ENCODE peak calls at places on chromosome 12, in seven cellular contexts. U is NB4, M is GM23338, O is transverse colon, K is tibial nerve, T is esophagus squamous epithelium, G is astrocyte of the spinal cord. Y is an unnamed sample.

GRCh38 chr12:115923851-115924250 is 353.6 kb downstream of the MED13L start:
- DNase-seq in G (no peak), O (no peak), K (no peak), T (no peak), M (no peak), U (no peak), Y (no peak)

GRCh38 chr12:132284618-132285310 is 44.6 kb downstream of the GALNT9 start:
- DNase-seq in M (no peak), G (no peak), K (no peak), T (no peak), O (no peak), U (no peak), Y (no peak)

GRCh38 chr12:130286041-130286440 is 51.6 kb upstream of the PIWIL1 start:
- DNase-seq in K (no peak), G (no peak), U (peak), O (no peak), M (peak), T (no peak), Y (no peak)

GRCh38 chr12:106790020-106790419 is 15.5 kb downstream of the RIC8B start:
- DNase-seq in G (no peak), U (no peak), M (no peak), K (no peak), T (no peak), O (no peak), Y (no peak)

GRCh38 chr12:98126637-98127335 is 388.6 kb upstream of the TMPO start:
- DNase-seq in U (no peak), G (no peak), T (no peak), O (no peak), K (no peak), M (no peak), Y (no peak)

GRCh38 chr12:27291862-27292261 is 40.8 kb upstream of the BMAL2 start:
- DNase-seq in G (no peak), M (no peak), T (no peak), K (no peak), U (no peak), O (no peak), Y (no peak)

GRCh38 chr12:10717410-10717809 is 5.7 kb downstream of the YBX3 start:
- DNase-seq in O (no peak), G (peak), K (no peak), M (peak), T (no peak), U (no peak), Y (no peak)

GRCh38 chr12:67692966-67693365 is 44.4 kb downstream of the DYRK2 start:
- DNase-seq in G (no peak), M (no peak), O (no peak), K (no peak), U (no peak), T (no peak), Y (no peak)

GRCh38 chr12:71349950-71350349 is 89.6 kb upstream of the LGR5 start:
- DNase-seq in U (no peak), K (no peak), T (no peak), G (no peak), O (no peak), M (no peak), Y (no peak)

GRCh38 chr12:75922944-75923642 is 108.5 kb downstream of the PHLDA1 start:
- DNase-seq in T (no peak), U (no peak), K (no peak), G (no peak), O (no peak), M (no peak), Y (no peak)

GRCh38 chr12:124663206-124663605 is 95.8 kb upstream of the NCOR2 start:
- DNase-seq in O (no peak), G (no peak), K (no peak), M (no peak), T (no peak), U (no peak), Y (no peak)

GRCh38 chr12:124660846-124661245 is 93.4 kb upstream of the NCOR2 start:
- DNase-seq in M (no peak), O (no peak), U (no peak), G (no peak), K (no peak), T (no peak), Y (no peak)

GRCh38 chr12:124659003-124659402 is 91.6 kb upstream of the NCOR2 start:
- DNase-seq in K (no peak), G (no peak), U (no peak), T (no peak), O (no peak), M (no peak), Y (no peak)

GRCh38 chr12:124663771-124664366 is 96.5 kb upstream of the NCOR2 start:
- DNase-seq in T (no peak), O (no peak), K (no peak), M (no peak), G (peak), U (no peak), Y (no peak)

DNA sequence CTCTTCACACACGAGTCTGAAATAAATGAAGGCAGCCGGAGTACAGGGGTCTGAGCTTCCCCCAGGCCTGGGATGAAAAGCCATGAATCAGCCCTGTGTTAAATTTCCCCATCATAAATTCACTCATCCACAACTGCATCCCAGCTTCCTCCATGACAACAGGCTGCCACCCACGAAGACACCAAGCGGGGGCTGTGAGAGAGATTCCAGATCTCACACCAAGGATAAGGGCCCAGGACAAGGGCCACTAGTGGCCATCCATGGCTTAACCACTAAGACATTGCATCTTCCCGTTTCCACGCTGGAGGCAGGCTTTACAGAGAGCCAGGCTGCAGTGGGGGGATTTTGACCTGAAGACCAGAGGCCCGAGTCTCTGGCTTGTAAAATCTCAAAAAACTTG is 94.0 kb upstream of the NCOR2 start:
- DNase-seq in O (no peak), K (no peak), G (no peak), M (no peak), U (no peak), T (no peak), Y (no peak)
- TF ChIP-seq CTCF in O (no peak), K (no peak), G (peak), M (no peak), U (no peak), T (no peak), Y (peak)

GRCh38 chr12:124940143-124940392 is 25.6 kb upstream of the UBC start:
- DNase-seq in M (no peak), T (no peak), K (no peak), U (no peak), G (no peak), O (no peak), Y (no peak)

GRCh38 chr12:124939428-124940142 is 25.1 kb upstream of the UBC start:
- DNase-seq in M (peak), G (peak), T (no peak), O (peak), K (peak), U (peak), Y (peak)

GRCh38 chr12:124938606-124939427 is 24.4 kb upstream of the UBC start:
- DNase-seq in U (no peak), G (peak), K (peak), O (peak), T (no peak), M (peak), Y (peak)

GRCh38 chr12:124941170-124941527 is 26.7 kb upstream of the UBC start:
- DNase-seq in M (no peak), K (no peak), U (no peak), O (no peak), G (no peak), T (no peak), Y (no peak)

GRCh38 chr12:124940393-124941169 is 26.1 kb upstream of the UBC start:
- DNase-seq in T (no peak), M (peak), K (peak), O (peak), U (peak), G (peak), Y (peak)
- H3K4me3 ChIP-seq in T (peak), M (peak), K (peak), O (no peak), U (peak), G (peak), Y (peak)

GRCh38 chr12:120652671-120653435 is 12.4 kb downstream of the CABP1 start:
- DNase-seq in O (no peak), U (no peak), G (no peak), T (no peak), M (no peak), K (no peak), Y (no peak)

GRCh38 chr12:120647375-120647755 is 6.9 kb downstream of the CABP1 start:
- DNase-seq in K (no peak), O (no peak), G (no peak), U (no peak), M (no peak), T (no peak), Y (no peak)

GRCh38 chr12:120651821-120652220 is 11.4 kb downstream of the CABP1 start:
- DNase-seq in G (no peak), T (no peak), O (no peak), K (no peak), U (no peak), M (peak), Y (no peak)

GRCh38 chr12:120650249-120650690 is 9.8 kb downstream of the CABP1 start:
- DNase-seq in G (no peak), U (no peak), O (no peak), T (no peak), K (no peak), M (no peak), Y (no peak)

GRCh38 chr12:120649442-120650248 is 9.2 kb downstream of the CABP1 start:
- DNase-seq in K (no peak), M (peak), G (no peak), O (no peak), U (no peak), T (no peak), Y (no peak)
- TF ChIP-seq CTCF in K (no peak), M (peak), G (no peak), O (no peak), U (no peak), T (no peak), Y (no peak)

GRCh38 chr12:52951640-52952039 is 2.7 kb downstream of the KRT18 start:
- DNase-seq in K (no peak), O (no peak), M (no peak), G (no peak), U (no peak), T (no peak), Y (no peak)
- H3K4me3 ChIP-seq in K (no peak), O (no peak), M (peak), G (peak), U (no peak), T (no peak), Y (no peak)

GRCh38 chr12:13161172-13161571 is 35.4 kb upstream of the EMP1 start:
- DNase-seq in U (no peak), K (no peak), O (no peak), M (no peak), T (no peak), G (no peak), Y (no peak)
- TF ChIP-seq CTCF in U (no peak), K (peak), O (peak), M (peak), T (no peak), G (peak), Y (peak)

GRCh38 chr12:26017484-26018211 is 59.2 kb downstream of the RASSF8 start:
- DNase-seq in T (no peak), U (peak), K (no peak), G (no peak), O (no peak), M (peak), Y (no peak)
- H3K4me3 ChIP-seq in T (no peak), U (no peak), K (no peak), G (no peak), O (no peak), M (no peak), Y (no peak)

GRCh38 chr12:85441740-85442139 is 161.7 kb downstream of the ALX1 start:
- DNase-seq in O (no peak), U (no peak), M (no peak), G (peak), K (no peak), T (no peak), Y (peak)
- TF ChIP-seq CTCF in O (no peak), U (peak), M (peak), G (peak), K (no peak), T (no peak), Y (peak)

Y was measured in brain microvascular endothelial cell.